ENCODE peak calls at places on chromosome 17, in four cellular contexts. J is Calu3; K is CD8-positive, alpha-beta T cell; U is AG08396. T is an unnamed sample.

GRCh38 chr17:348012-348411 is 4.6 kb downstream of the RPH3AL start:
- DNase-seq in U (no peak), J (no peak), K (no peak), T (no peak)

GRCh38 chr17:4786111-4786491 is at the start of gene VMO1:
- DNase-seq in K (no peak), U (no peak), J (no peak), T (peak; percentile 64)

GRCh38 chr17:79746955-79747507 is 16.3 kb downstream of the ENPP7 start:
- DNase-seq in J (no peak), U (no peak), K (no peak), T (peak; percentile 65)

GRCh38 chr17:57962441-57963148 is 7.4 kb upstream of the CUEDC1 start:
- DNase-seq in J (no peak), U (no peak), K (no peak), T (no peak)

GRCh38 chr17:73307130-73307529 is 4.7 kb downstream of the CDC42EP4 start:
- DNase-seq in K (no peak), J (peak; percentile 61), U (no peak), T (no peak)

GRCh38 chr17:15436399-15437369 is 30.7 kb downstream of the CDRT4 start:
- DNase-seq in K (peak; percentile 3), J (peak; percentile 7), U (peak; percentile 29), T (no peak)

GRCh38 chr17:2215616-2216364 is 87.8 kb downstream of the SMG6 start:
- DNase-seq in J (no peak), K (peak; percentile 62), U (no peak), T (peak; percentile 55)

GRCh38 chr17:21176996-21177395 is 37.0 kb downstream of the TMEM11 start:
- DNase-seq in J (no peak), U (no peak), K (no peak), T (no peak)

GRCh38 chr17:56602292-56603130 is 9.0 kb downstream of the NOG start:
- DNase-seq in U (no peak), K (no peak), J (no peak), T (no peak)